ENCODE peak calls at places on chromosomes 1 and 21, in seven cellular contexts. W, E, J, H, Y, C and A are unnamed samples.

GRCh38 chr1:172277277-172277676 is 143.2 kb upstream of the C1orf105 start:
- DNase-seq in Y (no peak), E (no peak), W (no peak), J (no peak), C (no peak), H (no peak), A (no peak)

GRCh38 chr21:30408782-30409494 is 13.1 kb downstream of the KRTAP13-1 start:
- DNase-seq in J (peak), C (peak), Y (no peak), W (no peak), E (peak), H (no peak), A (no peak)

GRCh38 chr21:43744725-43745124 is 25.8 kb downstream of the PDXK start:
- DNase-seq in W (no peak), E (no peak), J (no peak), H (no peak), Y (no peak), C (no peak), A (no peak)

GRCh38 chr1:94597701-94598100 is 56.1 kb upstream of the F3 start:
- DNase-seq in J (no peak), H (no peak), W (no peak), Y (no peak), E (peak), C (no peak), A (no peak)

GRCh38 chr1:229205854-229206253 is 65.1 kb upstream of the RAB4A start:
- DNase-seq in W (no peak), H (no peak), J (no peak), E (no peak), Y (no peak), C (no peak), A (no peak)

GRCh38 chr1:47317841-47318240 is 3.9 kb upstream of the STIL start:
- DNase-seq in H (no peak), J (no peak), C (no peak), E (no peak), Y (no peak), W (no peak), A (no peak)

GRCh38 chr1:58412071-58412580 is 134.4 kb downstream of the OMA1 start:
- DNase-seq in W (no peak), Y (no peak), C (no peak), E (no peak), J (no peak), H (no peak), A (no peak)

GRCh38 chr1:151425103-151425502 is 25.7 kb downstream of the PSMB4 start:
- DNase-seq in Y (no peak), H (no peak), J (no peak), E (no peak), C (no peak), W (no peak), A (no peak)

GRCh38 chr1:212899845-212900244 is 41.8 kb downstream of the FLVCR1 start:
- DNase-seq in H (no peak), C (no peak), Y (no peak), W (no peak), E (no peak), J (no peak), A (no peak)

GRCh38 chr21:43741425-43742096 is 22.6 kb downstream of the PDXK start:
- DNase-seq in W (no peak), Y (no peak), J (no peak), E (no peak), C (no peak), H (no peak), A (no peak)

GRCh38 chr1:38062361-38063288 is 16.0 kb upstream of the POU3F1 start:
- DNase-seq in Y (no peak), J (no peak), E (no peak), C (no peak), H (no peak), W (no peak), A (no peak)

GRCh38 chr1:35931424-35932157 is 686 bp downstream of the AGO3 start:
- DNase-seq in J (peak), E (peak), W (peak), Y (peak), H (no peak), C (peak), A (peak)

GRCh38 chr21:46404306-46404705 is 54.4 kb upstream of the DIP2A start:
- DNase-seq in W (no peak), E (no peak), C (no peak), H (no peak), Y (no peak), J (no peak), A (no peak)

GRCh38 chr21:8989883-8990325 is 1531.5 kb upstream of the TPTE start:
- DNase-seq in E (no peak), W (no peak), J (no peak), H (no peak), Y (no peak), C (no peak), A (no peak)

GRCh38 chr21:44444286-44444931 is 10.9 kb upstream of the LRRC3 start:
- DNase-seq in E (peak), W (peak), Y (peak), J (no peak), H (peak), C (no peak), A (no peak)

GRCh38 chr1:202113690-202114300 is 8.9 kb upstream of the GPR37L1 start:
- DNase-seq in Y (no peak), W (no peak), H (no peak), J (no peak), C (no peak), E (no peak), A (no peak)

GRCh38 chr1:1941211-1941841 is 22.2 kb upstream of the TMEM52 start:
- DNase-seq in J (no peak), Y (no peak), W (no peak), E (no peak), C (no peak), H (peak), A (no peak)

GRCh38 chr1:228378453-228379164 is 28.0 kb downstream of the TRIM11 start:
- DNase-seq in W (peak), H (peak), C (peak), Y (peak), J (peak), E (peak), A (peak)

GRCh38 chr1:235513495-235514366 is 9.5 kb upstream of the B3GALNT2 start:
- DNase-seq in Y (no peak), J (peak), W (no peak), H (no peak), C (no peak), E (peak), A (no peak)

GRCh38 chr1:23657659-23658275 is 33.8 kb upstream of the RPL11 start:
- DNase-seq in J (peak), E (peak), W (peak), H (peak), Y (peak), C (peak), A (no peak)

GRCh38 chr1:225896937-225897549 is 8.1 kb upstream of the LEFTY1 start:
- DNase-seq in H (no peak), Y (no peak), C (peak), J (no peak), E (no peak), W (no peak), A (no peak)
- TF ChIP-seq POLR2A in H (no peak), Y (no peak), C (no peak), J (no peak), E (no peak), W (no peak), A (no peak)

GRCh38 chr1:153194331-153195050 is 8.7 kb upstream of the LELP1 start:
- DNase-seq in W (no peak), Y (no peak), C (no peak), J (no peak), E (no peak), H (no peak), A (no peak)

GRCh38 chr1:153190373-153190772 is 12.9 kb upstream of the LELP1 start:
- DNase-seq in C (no peak), J (no peak), Y (no peak), H (no peak), E (no peak), W (no peak), A (no peak)

GRCh38 chr1:153195216-153195615 is 8.0 kb upstream of the LELP1 start:
- DNase-seq in Y (no peak), E (no peak), W (no peak), H (no peak), C (no peak), J (no peak), A (no peak)

DNA sequence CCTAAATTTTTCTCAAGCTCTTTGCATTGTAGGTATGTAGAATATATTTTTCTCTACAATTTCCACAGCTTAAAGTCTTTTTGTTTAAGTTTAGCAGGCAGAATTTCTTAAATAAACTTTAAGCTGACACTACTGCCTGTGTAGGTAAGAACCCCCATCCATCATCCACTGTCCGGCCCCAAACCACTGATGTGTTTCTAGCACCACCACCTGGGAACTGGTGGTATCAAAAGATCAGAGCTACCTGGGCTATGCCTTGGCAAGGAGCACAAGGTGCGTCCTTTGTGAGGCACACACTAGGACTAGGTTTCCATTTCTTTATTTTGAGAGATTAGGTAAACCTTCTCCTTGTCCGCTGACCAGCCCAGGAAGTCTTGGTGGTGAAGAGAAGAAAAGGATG is 10.5 kb upstream of the LELP1 start:
- DNase-seq in C (peak), J (peak), W (no peak), H (no peak), Y (no peak), E (peak), A (no peak)
- TF ChIP-seq CTCF in C (peak), J (no peak), W (peak), H (no peak), Y (no peak), E (peak), A (no peak)

DNA sequence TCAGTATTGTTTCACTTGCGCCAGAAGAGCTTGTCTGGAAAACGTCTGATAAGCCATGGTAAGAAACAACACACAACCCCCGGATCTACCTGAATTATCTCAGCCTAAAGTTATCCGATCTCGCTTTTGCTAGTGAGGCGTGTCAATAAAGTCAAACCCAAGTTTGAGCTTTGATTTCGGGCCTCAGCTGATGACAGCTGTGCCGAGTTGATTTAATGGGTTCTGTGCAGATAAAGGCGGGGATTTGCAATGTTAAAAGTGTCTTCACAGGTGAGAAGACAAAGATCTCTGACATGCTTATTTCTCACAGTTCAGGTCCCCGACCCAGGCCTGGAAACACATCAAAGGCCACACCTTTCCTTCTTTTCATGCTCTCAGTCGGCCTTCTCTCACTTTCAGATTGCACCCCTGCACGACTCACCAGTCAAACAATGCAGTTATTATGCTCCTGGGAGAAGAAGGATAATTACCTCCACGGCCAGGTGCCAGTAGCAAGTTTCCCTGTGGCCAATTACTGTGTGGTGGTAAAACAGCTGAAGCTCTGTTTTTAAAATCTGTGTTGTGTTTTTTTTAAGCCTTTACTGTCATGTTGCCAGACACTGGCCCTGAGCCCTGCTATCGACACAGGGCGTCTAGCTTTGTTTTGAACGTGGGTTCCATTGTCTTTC is 245.3 kb upstream of the RUNX1 start:
- DNase-seq in W (no peak), C (peak), H (no peak), J (no peak), E (no peak), Y (no peak), A (no peak)
- H3K4me3 ChIP-seq in W (no peak), C (no peak), H (no peak), J (no peak), E (no peak), Y (no peak), A (no peak)

GRCh38 chr1:45687014-45687752 is 798 bp upstream of the TMEM69 start:
- DNase-seq in J (peak), Y (peak), W (peak), E (peak), C (peak), H (peak), A (peak)

GRCh38 chr1:45684402-45684801 is 1.9 kb downstream of the GPBP1L1 start:
- DNase-seq in J (no peak), H (no peak), W (no peak), E (no peak), Y (no peak), C (no peak), A (no peak)

GRCh38 chr1:45685308-45686080 is 839 bp downstream of the GPBP1L1 start:
- DNase-seq in C (no peak), J (no peak), H (no peak), E (peak), Y (no peak), W (no peak), A (no peak)

GRCh38 chr1:45686081-45687013 is at the start of gene GPBP1L1:
- DNase-seq in J (peak), C (peak), E (peak), H (peak), W (peak), Y (peak), A (peak)

DNA sequence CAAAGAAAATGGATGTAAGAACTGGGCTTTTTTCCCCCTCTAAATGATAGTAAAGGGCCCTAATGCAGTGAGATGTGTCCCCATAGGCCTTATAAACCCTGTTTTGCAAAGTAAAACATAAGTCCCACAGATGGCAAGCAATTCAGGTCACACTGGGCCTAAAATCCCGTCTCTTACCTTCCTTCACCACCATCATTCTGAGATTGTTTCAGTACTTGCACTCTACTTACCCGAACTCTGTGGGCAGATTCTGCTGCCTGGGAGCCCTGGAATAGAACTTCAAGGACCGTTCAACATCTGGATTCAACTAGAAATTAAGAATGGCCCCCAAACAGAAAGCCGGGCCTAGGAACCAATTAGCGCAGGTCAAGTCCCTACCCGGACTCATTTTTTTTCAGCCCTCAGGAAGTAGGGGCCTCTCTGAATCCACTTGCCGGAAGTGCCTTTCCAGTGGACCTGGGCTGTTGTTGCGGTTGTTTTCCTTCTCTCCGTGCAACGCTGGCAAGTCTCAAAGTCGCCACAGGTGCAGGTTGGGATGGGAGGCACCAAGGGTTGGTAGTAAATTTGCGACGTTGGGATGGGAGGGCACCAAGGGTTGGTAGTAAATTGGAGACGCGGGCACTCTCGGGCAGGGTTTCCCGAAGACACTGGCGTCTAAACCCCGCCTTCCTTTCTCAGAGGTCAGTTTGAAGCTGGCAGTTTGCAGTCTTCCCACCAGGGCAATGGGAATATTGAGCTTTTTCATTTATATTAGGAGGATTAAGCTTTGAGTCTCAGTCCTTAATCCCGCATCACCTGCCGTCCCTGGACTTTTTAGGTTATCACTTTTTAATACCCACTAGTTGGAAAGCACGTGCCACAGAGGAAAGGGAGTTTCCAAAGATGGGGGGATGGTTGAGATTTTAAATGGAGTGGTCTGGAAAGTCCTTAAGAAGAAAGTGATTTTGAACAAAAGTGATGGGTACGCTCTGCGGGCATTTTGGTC is at the start of gene TMEM69:
- DNase-seq in H (peak), Y (peak), W (peak), J (peak), C (peak), E (peak), A (peak)
- TF ChIP-seq POLR2A in H (no peak), Y (no peak), W (no peak), J (no peak), C (no peak), E (peak), A (no peak)

DNA sequence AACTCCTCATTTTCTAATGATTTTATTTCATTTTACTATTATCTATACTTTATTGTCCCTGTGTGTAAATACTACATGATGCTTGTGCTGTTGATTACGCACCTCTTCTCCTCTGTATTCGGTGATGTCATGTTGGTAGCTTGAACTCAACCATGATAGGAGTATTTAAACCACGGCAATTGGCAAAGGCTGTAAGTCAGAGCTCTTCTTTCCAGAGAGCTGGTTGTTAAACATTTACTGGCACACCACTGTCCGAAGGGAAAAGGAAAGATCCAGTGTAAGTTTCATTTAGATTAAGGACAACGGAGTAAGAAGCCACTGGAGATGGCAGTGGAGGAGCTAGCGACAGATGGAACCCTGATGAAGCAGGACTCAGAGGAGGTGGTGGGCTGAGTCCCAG is 93.4 kb upstream of the KCNE2 start:
- DNase-seq in E (no peak), C (no peak), J (no peak), H (no peak), W (no peak), Y (no peak), A (no peak)
- TF ChIP-seq CTCF in E (no peak), C (no peak), J (no peak), H (no peak), W (no peak), Y (no peak), A (no peak)

DNA sequence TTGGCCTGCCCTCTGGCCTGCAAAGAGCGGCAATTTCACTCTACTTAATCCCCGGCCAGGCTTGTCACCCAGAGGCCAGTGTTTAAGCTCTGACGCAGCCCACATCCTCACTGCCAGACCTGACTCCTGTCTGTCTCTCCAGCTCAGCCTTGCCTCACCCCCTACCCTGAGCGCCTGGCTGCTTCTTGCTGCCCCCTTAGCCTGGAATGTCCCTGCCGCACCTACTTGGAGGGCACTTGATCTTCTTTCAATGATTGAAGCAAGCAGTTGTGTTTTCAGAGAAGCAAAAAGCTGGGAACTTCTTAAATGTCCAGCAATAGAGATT is 87.4 kb upstream of the ZBTB40 start:
- DNase-seq in Y (no peak), E (no peak), C (no peak), J (no peak), W (no peak), H (no peak), A (no peak)
- H3K4me3 ChIP-seq in Y (no peak), E (no peak), C (no peak), J (no peak), W (no peak), H (no peak), A (no peak)

GRCh38 chr1:46205141-46205540 is 2.0 kb downstream of the LURAP1 start:
- DNase-seq in C (no peak), W (no peak), J (no peak), H (no peak), Y (no peak), E (no peak), A (no peak)

GRCh38 chr1:46204406-46204742 is 1.2 kb downstream of the LURAP1 start:
- DNase-seq in E (no peak), H (no peak), W (no peak), Y (no peak), J (no peak), C (no peak), A (peak)

GRCh38 chr1:46203738-46204405 is 738 bp downstream of the LURAP1 start:
- DNase-seq in Y (no peak), J (no peak), W (no peak), E (no peak), H (peak), C (no peak), A (no peak)

GRCh38 chr1:46205794-46206193 is 2.7 kb downstream of the LURAP1 start:
- DNase-seq in W (no peak), H (no peak), C (no peak), J (no peak), E (no peak), Y (no peak), A (no peak)

GRCh38 chr1:46202975-46203737 is at the start of gene LURAP1:
- DNase-seq in E (no peak), J (peak), C (no peak), H (peak), Y (peak), W (no peak), A (no peak)
- TF ChIP-seq POLR2A in E (no peak), J (no peak), C (no peak), H (no peak), Y (peak), W (no peak), A (no peak)